ENCODE peak calls at places on chromosomes 5 and 9, in six cellular contexts. T, B, P, Z, V and J are unnamed samples.

GRCh38 chr5:97006454-97006853 is 70.6 kb downstream of the LNPEP start:
- DNase-seq in Z (peak), P (no peak), V (no peak), B (no peak), T (no peak), J (no peak)

GRCh38 chr5:96873469-96873868 is 2.8 kb upstream of the ERAP2 start:
- DNase-seq in T (no peak), V (no peak), P (no peak), Z (no peak), B (no peak), J (no peak)

GRCh38 chr5:126023894-126024575 is 399.2 kb upstream of the GRAMD2B start:
- DNase-seq in V (no peak), B (no peak), P (no peak), T (no peak), Z (no peak), J (no peak)

GRCh38 chr9:96447406-96447805 is 2.6 kb upstream of the HABP4 start:
- DNase-seq in T (peak), B (no peak), V (no peak), Z (no peak), P (no peak), J (no peak)

GRCh38 chr9:81497096-81497495 is 192.3 kb downstream of the TLE1 start:
- DNase-seq in Z (peak), V (no peak), T (peak), P (no peak), B (no peak), J (no peak)

GRCh38 chr5:97745817-97746216 is 562.8 kb upstream of the RIOK2 start:
- DNase-seq in P (no peak), B (no peak), Z (peak), T (peak), V (no peak), J (no peak)

GRCh38 chr9:38443597-38443996 is 19.3 kb upstream of the IGFBPL1 start:
- DNase-seq in P (no peak), V (no peak), B (no peak), Z (no peak), T (no peak), J (no peak)

GRCh38 chr5:132825165-132825823 is 5.2 kb downstream of the SHROOM1 start:
- DNase-seq in T (no peak), P (peak), Z (no peak), B (no peak), V (no peak), J (peak)

GRCh38 chr5:61933787-61934626 is 372.0 kb upstream of the KIF2A start:
- DNase-seq in B (peak), Z (peak), P (peak), V (no peak), T (peak), J (peak)

GRCh38 chr5:122315511-122315910 is 3.5 kb downstream of the SNCAIP start:
- DNase-seq in V (no peak), T (no peak), Z (no peak), P (no peak), B (no peak), J (no peak)

GRCh38 chr5:132677191-132677590 is 3.4 kb downstream of the IL4 start:
- DNase-seq in Z (peak), P (peak), V (no peak), T (peak), B (no peak), J (peak)

GRCh38 chr5:139426222-139426885 is 13.0 kb downstream of the DNAJC18 start:
- DNase-seq in T (peak), P (no peak), Z (peak), V (no peak), B (no peak), J (no peak)

GRCh38 chr5:147485814-147486213 is 24.1 kb downstream of the DPYSL3 start:
- DNase-seq in T (no peak), B (no peak), V (no peak), P (no peak), Z (no peak), J (no peak)

GRCh38 chr5:147483961-147484707 is 25.7 kb downstream of the DPYSL3 start:
- DNase-seq in V (no peak), B (no peak), T (peak), P (no peak), Z (peak), J (no peak)

GRCh38 chr5:147483197-147483790 is 26.6 kb downstream of the DPYSL3 start:
- DNase-seq in B (no peak), V (no peak), P (no peak), Z (peak), T (no peak), J (no peak)

GRCh38 chr5:147485046-147485445 is 24.8 kb downstream of the DPYSL3 start:
- DNase-seq in P (no peak), B (no peak), T (peak), V (no peak), Z (peak), J (no peak)

GRCh38 chr5:147484708-147485020 is 25.2 kb downstream of the DPYSL3 start:
- DNase-seq in Z (peak), P (no peak), V (no peak), B (no peak), T (peak), J (no peak)
- H3K9ac ChIP-seq in Z (no peak), P (no peak), V (no peak), B (no peak), T (peak), J (no peak)

GRCh38 chr5:112738180-112738560 is 485 bp downstream of the APC start:
- DNase-seq in B (peak), P (no peak), Z (no peak), T (peak), V (no peak), J (peak)
- H2BK15ac ChIP-seq in B (no peak), P (no peak), Z (no peak), T (no peak), V (no peak), J (no peak)

DNA sequence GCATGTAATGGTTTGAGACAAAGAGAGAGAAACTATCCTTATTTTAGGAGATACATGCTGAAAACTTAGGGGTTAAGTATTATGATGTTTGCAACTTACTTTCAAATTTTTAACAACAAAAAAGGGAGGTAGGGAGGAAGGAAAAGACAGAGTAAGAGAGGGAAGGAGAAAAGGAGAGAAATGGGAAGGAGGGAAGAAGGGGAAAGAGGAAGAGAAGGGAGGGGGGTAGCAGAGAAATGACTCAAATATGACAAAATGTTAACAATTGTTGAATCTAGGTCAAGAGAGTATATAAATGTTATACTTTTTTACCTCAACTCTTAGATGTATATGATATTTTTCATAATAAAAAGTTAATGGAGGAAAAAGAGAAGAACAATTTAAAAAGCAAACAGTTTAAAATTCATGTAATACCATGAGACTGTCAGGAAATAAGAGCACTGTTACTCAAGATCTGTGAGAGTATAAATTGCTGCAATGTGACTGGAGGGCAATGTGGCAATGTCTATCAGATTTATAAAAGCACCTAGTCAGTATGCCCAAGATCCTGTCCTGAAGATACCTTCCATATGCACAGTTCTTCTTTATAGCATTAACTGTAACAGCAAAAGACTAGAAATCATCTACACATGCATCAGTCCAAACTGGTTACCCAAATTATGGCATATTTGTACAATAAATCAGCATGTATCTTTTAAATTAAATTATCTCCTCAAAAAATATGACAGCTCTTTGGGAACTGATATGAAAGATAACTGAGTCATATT is 16.3 kb downstream of the FBXW11 start:
- DNase-seq in T (no peak), V (no peak), Z (no peak), P (no peak), B (no peak), J (no peak)
- H3K9ac ChIP-seq in T (no peak), V (no peak), Z (no peak), P (no peak), B (no peak), J (no peak)

GRCh38 chr5:173778152-173778782 is 109.9 kb upstream of the CPEB4 start:
- DNase-seq in B (no peak), T (no peak), V (no peak), Z (no peak), P (no peak), J (peak)

GRCh38 chr5:173778784-173779304 is 109.3 kb upstream of the CPEB4 start:
- DNase-seq in P (no peak), B (no peak), Z (peak), T (peak), V (no peak), J (no peak)

GRCh38 chr5:173777149-173777548 is 111.0 kb upstream of the CPEB4 start:
- DNase-seq in B (no peak), T (no peak), V (no peak), P (no peak), Z (no peak), J (no peak)

GRCh38 chr5:173775692-173776135 is 112.4 kb upstream of the CPEB4 start:
- DNase-seq in P (no peak), B (no peak), T (no peak), V (no peak), Z (no peak), J (no peak)

DNA sequence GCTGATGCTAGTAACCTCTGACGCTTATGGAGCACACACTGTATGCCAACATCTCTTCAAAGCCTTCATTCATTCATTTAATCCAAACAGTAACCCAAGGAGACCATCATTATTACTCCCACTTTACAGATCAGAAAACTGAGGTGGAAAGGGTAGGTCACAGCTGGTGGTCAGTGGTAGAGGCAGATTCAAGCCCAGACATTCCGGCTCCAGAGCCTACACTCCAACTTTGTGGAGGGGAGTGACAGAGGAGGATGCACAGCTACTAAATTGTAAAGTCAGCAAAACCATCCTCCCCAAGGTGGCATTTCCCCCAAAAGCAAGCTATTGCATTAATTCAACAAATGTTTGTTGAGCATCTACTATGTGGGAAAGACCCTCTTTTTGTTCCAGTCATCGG is 110.5 kb upstream of the CPEB4 start:
- DNase-seq in T (no peak), Z (no peak), V (no peak), B (no peak), P (no peak), J (no peak)
- H2BK15ac ChIP-seq in T (no peak), Z (no peak), V (no peak), B (no peak), P (no peak), J (no peak)